ENCODE peak calls at places on chromosomes 2 and 18, in ten cellular contexts. One of them, this sample, is unnamed.

GRCh38 chr2:186575302-186575701 is 14.6 kb upstream of the ITGAV start:
- DNase-seq in NCI-H146: no peak
- DNase-seq in GM04503: peak
- DNase-seq in kidney tubule cell: peak
- DNase-seq in Panc1: peak
- DNase-seq in activated gamma-delta T cell treated with Interleukin-2 at 50 U/mL for 16 hours: no peak
- DNase-seq in EH: peak
- DNase-seq in ELR: peak
- DNase-seq in T-helper 17 cell: no peak
- DNase-seq in cardiac muscle cell: peak
- DNase-seq in this sample: no peak

GRCh38 chr2:179268277-179268935 is 3.8 kb upstream of the SESTD1 start:
- DNase-seq in NCI-H146: peak
- DNase-seq in GM04503: no peak
- DNase-seq in kidney tubule cell: peak
- DNase-seq in Panc1: no peak
- DNase-seq in activated gamma-delta T cell treated with Interleukin-2 at 50 U/mL for 16 hours: no peak
- DNase-seq in EH: peak
- DNase-seq in ELR: peak
- DNase-seq in T-helper 17 cell: no peak
- DNase-seq in cardiac muscle cell: peak
- DNase-seq in this sample: peak

GRCh38 chr2:151290467-151290866 is 999 bp upstream of the NMI start:
- DNase-seq in NCI-H146: no peak
- DNase-seq in GM04503: no peak
- DNase-seq in kidney tubule cell: no peak
- DNase-seq in Panc1: no peak
- DNase-seq in activated gamma-delta T cell treated with Interleukin-2 at 50 U/mL for 16 hours: no peak
- DNase-seq in EH: no peak
- DNase-seq in ELR: no peak
- DNase-seq in T-helper 17 cell: no peak
- DNase-seq in cardiac muscle cell: no peak
- DNase-seq in this sample: no peak

GRCh38 chr2:105181282-105181681 is 60.3 kb upstream of the GPR45 start:
- DNase-seq in NCI-H146: no peak
- DNase-seq in GM04503: no peak
- DNase-seq in kidney tubule cell: peak
- DNase-seq in Panc1: no peak
- DNase-seq in activated gamma-delta T cell treated with Interleukin-2 at 50 U/mL for 16 hours: no peak
- DNase-seq in EH: peak
- DNase-seq in ELR: no peak
- DNase-seq in T-helper 17 cell: no peak
- DNase-seq in cardiac muscle cell: no peak
- DNase-seq in this sample: no peak

GRCh38 chr2:36559221-36559942 is 38.6 kb downstream of the FEZ2 start:
- DNase-seq in NCI-H146: no peak
- DNase-seq in GM04503: no peak
- DNase-seq in kidney tubule cell: no peak
- DNase-seq in Panc1: no peak
- DNase-seq in activated gamma-delta T cell treated with Interleukin-2 at 50 U/mL for 16 hours: no peak
- DNase-seq in EH: peak
- DNase-seq in ELR: no peak
- DNase-seq in T-helper 17 cell: no peak
- DNase-seq in cardiac muscle cell: no peak
- DNase-seq in this sample: no peak

GRCh38 chr2:67399831-67400489 is 2.8 kb downstream of the ETAA1 start:
- DNase-seq in NCI-H146: no peak
- DNase-seq in GM04503: no peak
- DNase-seq in kidney tubule cell: peak
- DNase-seq in Panc1: no peak
- DNase-seq in activated gamma-delta T cell treated with Interleukin-2 at 50 U/mL for 16 hours: no peak
- DNase-seq in EH: peak
- DNase-seq in ELR: peak
- DNase-seq in T-helper 17 cell: no peak
- DNase-seq in cardiac muscle cell: peak
- DNase-seq in this sample: no peak

GRCh38 chr2:81324046-81324445 is 1019.5 kb upstream of the LRRTM1 start:
- DNase-seq in NCI-H146: peak
- DNase-seq in GM04503: no peak
- DNase-seq in kidney tubule cell: peak
- DNase-seq in Panc1: no peak
- DNase-seq in activated gamma-delta T cell treated with Interleukin-2 at 50 U/mL for 16 hours: no peak
- DNase-seq in EH: no peak
- DNase-seq in ELR: peak
- DNase-seq in T-helper 17 cell: no peak
- DNase-seq in cardiac muscle cell: peak
- DNase-seq in this sample: peak

GRCh38 chr18:78406743-78407455 is 572.7 kb upstream of the SALL3 start:
- DNase-seq in NCI-H146: no peak
- DNase-seq in GM04503: no peak
- DNase-seq in kidney tubule cell: peak
- DNase-seq in Panc1: no peak
- DNase-seq in activated gamma-delta T cell treated with Interleukin-2 at 50 U/mL for 16 hours: no peak
- DNase-seq in EH: no peak
- DNase-seq in ELR: no peak
- DNase-seq in T-helper 17 cell: no peak
- DNase-seq in cardiac muscle cell: no peak
- DNase-seq in this sample: no peak

GRCh38 chr2:1722692-1723091 is 21.6 kb downstream of the PXDN start:
- DNase-seq in NCI-H146: no peak
- DNase-seq in GM04503: no peak
- DNase-seq in kidney tubule cell: no peak
- DNase-seq in Panc1: no peak
- DNase-seq in activated gamma-delta T cell treated with Interleukin-2 at 50 U/mL for 16 hours: no peak
- DNase-seq in EH: no peak
- DNase-seq in ELR: no peak
- DNase-seq in T-helper 17 cell: no peak
- DNase-seq in cardiac muscle cell: no peak
- DNase-seq in this sample: no peak

GRCh38 chr18:64017870-64018269 is 48.0 kb downstream of the SERPINB8 start:
- DNase-seq in NCI-H146: peak
- DNase-seq in GM04503: no peak
- DNase-seq in kidney tubule cell: peak
- DNase-seq in Panc1: peak
- DNase-seq in activated gamma-delta T cell treated with Interleukin-2 at 50 U/mL for 16 hours: no peak
- DNase-seq in EH: peak
- DNase-seq in ELR: peak
- DNase-seq in T-helper 17 cell: no peak
- DNase-seq in cardiac muscle cell: peak
- DNase-seq in this sample: peak

GRCh38 chr18:67639872-67640271 is 123.4 kb upstream of the DSEL start:
- DNase-seq in NCI-H146: no peak
- DNase-seq in GM04503: no peak
- DNase-seq in kidney tubule cell: no peak
- DNase-seq in Panc1: no peak
- DNase-seq in activated gamma-delta T cell treated with Interleukin-2 at 50 U/mL for 16 hours: no peak
- DNase-seq in EH: peak
- DNase-seq in ELR: no peak
- DNase-seq in T-helper 17 cell: no peak
- DNase-seq in cardiac muscle cell: no peak
- DNase-seq in this sample: no peak

GRCh38 chr18:36592282-36592681 is 236.5 kb downstream of the TPGS2 start:
- DNase-seq in NCI-H146: no peak
- DNase-seq in GM04503: no peak
- DNase-seq in kidney tubule cell: peak
- DNase-seq in Panc1: no peak
- DNase-seq in activated gamma-delta T cell treated with Interleukin-2 at 50 U/mL for 16 hours: no peak
- DNase-seq in EH: no peak
- DNase-seq in ELR: peak
- DNase-seq in T-helper 17 cell: no peak
- DNase-seq in cardiac muscle cell: no peak
- DNase-seq in this sample: no peak

GRCh38 chr2:240728361-240728760 is 36.7 kb downstream of the AQP12A start:
- DNase-seq in NCI-H146: no peak
- DNase-seq in GM04503: no peak
- DNase-seq in kidney tubule cell: no peak
- DNase-seq in Panc1: no peak
- DNase-seq in activated gamma-delta T cell treated with Interleukin-2 at 50 U/mL for 16 hours: no peak
- DNase-seq in EH: no peak
- DNase-seq in ELR: no peak
- DNase-seq in T-helper 17 cell: no peak
- DNase-seq in cardiac muscle cell: no peak
- DNase-seq in this sample: no peak

GRCh38 chr18:9404565-9405060 is 70.0 kb downstream of the TWSG1 start:
- DNase-seq in NCI-H146: no peak
- DNase-seq in GM04503: no peak
- DNase-seq in kidney tubule cell: no peak
- DNase-seq in Panc1: no peak
- DNase-seq in activated gamma-delta T cell treated with Interleukin-2 at 50 U/mL for 16 hours: no peak
- DNase-seq in EH: no peak
- DNase-seq in ELR: no peak
- DNase-seq in T-helper 17 cell: no peak
- DNase-seq in cardiac muscle cell: peak
- DNase-seq in this sample: no peak

GRCh38 chr2:138071720-138072719 is 107.7 kb downstream of the HNMT start:
- DNase-seq in NCI-H146: peak
- DNase-seq in GM04503: no peak
- DNase-seq in kidney tubule cell: peak
- DNase-seq in Panc1: no peak
- DNase-seq in activated gamma-delta T cell treated with Interleukin-2 at 50 U/mL for 16 hours: no peak
- DNase-seq in EH: peak
- DNase-seq in ELR: peak
- DNase-seq in T-helper 17 cell: no peak
- DNase-seq in cardiac muscle cell: peak
- DNase-seq in this sample: peak

This sample was measured in neural progenitor cell.